ENCODE peak calls at places on chromosomes 2 and 18, in nine cellular contexts. Q, N, R, G, U, Y, C, E and V are unnamed samples.
A peak's percentile ranks its signal among the peaks of the same experiment; 100 is the strongest.

GRCh38 chr18:59222341-59222740 is 2.4 kb downstream of the GRP start:
- DNase-seq in Q (no peak), N (no peak), R (no peak), G (no peak), U (no peak), Y (no peak), C (no peak), E (no peak), V (no peak)

GRCh38 chr2:26946841-26947784 is 23.3 kb upstream of the MAPRE3 start:
- DNase-seq in Q (no peak), N (peak; percentile 39), R (peak; percentile 47), G (no peak), U (no peak), Y (no peak), C (peak; percentile 66), E (no peak), V (no peak)

GRCh38 chr2:191171708-191172355 is 21.0 kb upstream of the STAT4 start:
- DNase-seq in Q (no peak), N (peak; percentile 97), R (peak; percentile 86), G (no peak), U (no peak), Y (peak; percentile 92), C (no peak), E (no peak), V (peak; percentile 96)

GRCh38 chr18:76450912-76451421 is 44.1 kb downstream of the ZNF516 start:
- DNase-seq in Q (no peak), N (peak; percentile 72), R (peak; percentile 64), G (no peak), U (peak; percentile 60), Y (no peak), C (no peak), E (no peak), V (peak; percentile 80)

GRCh38 chr2:62452701-62453449 is 53.1 kb downstream of the TMEM17 start:
- DNase-seq in Q (no peak), N (no peak), R (no peak), G (no peak), U (no peak), Y (no peak), C (no peak), E (no peak), V (no peak)

GRCh38 chr2:171703574-171704347 is 16.5 kb downstream of the DYNC1I2 start:
- DNase-seq in Q (peak; percentile 27), N (peak; percentile 56), R (peak; percentile 66), G (no peak), U (peak; percentile 57), Y (peak; percentile 54), C (no peak), E (no peak), V (no peak)

GRCh38 chr18:59575995-59576394 is 121.2 kb downstream of the CCBE1 start:
- DNase-seq in Q (no peak), N (no peak), R (no peak), G (no peak), U (peak; percentile 37), Y (no peak), C (no peak), E (no peak), V (no peak)

GRCh38 chr2:71154798-71155197 is 24.4 kb downstream of the MPHOSPH10 start:
- DNase-seq in Q (peak; percentile 53), N (no peak), R (peak; percentile 20), G (no peak), U (peak; percentile 61), Y (peak; percentile 73), C (no peak), E (no peak), V (no peak)

GRCh38 chr18:75478996-75479870 is 51.7 kb upstream of the SMIM21 start:
- DNase-seq in Q (peak; percentile 35), N (peak; percentile 59), R (peak; percentile 82), G (no peak), U (peak; percentile 43), Y (peak; percentile 17), C (no peak), E (no peak), V (peak; percentile 80)

GRCh38 chr2:85862426-85862825 is 26.4 kb downstream of the ST3GAL5 start:
- DNase-seq in Q (no peak), N (peak; percentile 72), R (peak; percentile 64), G (no peak), U (no peak), Y (no peak), C (no peak), E (no peak), V (no peak)

GRCh38 chr2:46942891-46943626 is 27.5 kb upstream of the MCFD2 start:
- DNase-seq in Q (no peak), N (no peak), R (no peak), G (no peak), U (peak; percentile 16), Y (no peak), C (no peak), E (no peak), V (no peak)

GRCh38 chr2:46942143-46942526 is 26.5 kb upstream of the MCFD2 start:
- DNase-seq in Q (peak; percentile 73), N (no peak), R (peak; percentile 28), G (no peak), U (peak; percentile 85), Y (no peak), C (peak; percentile 50), E (peak; percentile 78), V (peak; percentile 31)

GRCh38 chr2:46945671-46946070 is 30.1 kb upstream of the MCFD2 start:
- DNase-seq in Q (no peak), N (no peak), R (no peak), G (no peak), U (no peak), Y (no peak), C (no peak), E (no peak), V (no peak)

GRCh38 chr2:46947841-46948240 is 32.2 kb upstream of the MCFD2 start:
- DNase-seq in Q (no peak), N (no peak), R (no peak), G (no peak), U (no peak), Y (no peak), C (no peak), E (no peak), V (no peak)

DNA sequence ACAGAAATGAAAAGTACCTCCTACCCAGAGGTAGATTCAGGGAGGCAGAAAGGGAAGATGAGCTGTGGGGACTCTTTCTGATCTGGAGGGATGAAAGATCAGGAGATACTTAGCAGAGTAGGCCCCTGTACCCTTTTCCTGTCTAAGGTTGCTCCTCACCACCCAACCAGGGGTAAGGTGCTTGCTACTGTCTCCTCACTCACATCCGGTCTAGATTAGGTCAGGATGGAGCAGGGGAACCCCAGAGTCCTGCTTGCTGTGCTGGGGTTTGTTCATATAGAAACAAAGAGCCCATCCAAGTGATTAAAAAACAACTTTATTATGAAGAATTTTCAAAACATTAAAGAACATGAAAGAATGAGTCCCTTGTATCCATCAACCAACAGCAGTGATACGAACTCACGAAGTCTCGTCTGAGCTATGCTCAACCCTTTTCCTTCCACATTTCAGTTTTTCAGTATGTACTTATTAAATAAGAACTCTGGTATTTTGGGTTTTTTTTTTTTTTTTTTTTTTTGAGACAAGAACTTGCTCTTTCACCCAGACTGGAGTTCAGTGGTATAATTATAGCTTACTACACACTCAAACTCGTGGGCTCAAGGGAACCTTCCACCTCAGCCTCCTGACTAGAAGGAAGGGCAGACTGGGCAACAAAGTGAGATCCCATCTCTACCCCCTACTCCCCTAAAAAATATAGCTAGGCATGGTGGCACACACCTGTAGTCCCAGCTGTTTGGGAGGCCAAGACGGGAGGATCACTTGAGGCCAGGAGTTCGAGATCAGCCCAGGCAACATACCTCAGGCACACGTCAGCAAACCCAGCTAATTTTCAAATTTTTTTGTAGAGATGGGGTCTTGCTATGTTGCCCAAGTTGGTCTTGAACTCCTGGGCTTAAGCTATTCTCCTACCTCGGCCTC is 28.5 kb upstream of the MCFD2 start:
- DNase-seq in Q (peak; percentile 78), N (no peak), R (peak; percentile 54), G (no peak), U (peak; percentile 92), Y (no peak), C (no peak), E (no peak), V (no peak)
- TF ChIP-seq CTCF in Q (no peak), N (no peak), R (no peak), G (no peak), U (no peak), Y (no peak), C (no peak), E (no peak), V (no peak)

GRCh38 chr18:5196253-5197031 is 615 bp downstream of the AKAIN1 start:
- DNase-seq in Q (no peak), N (no peak), R (no peak), G (peak; percentile 1), U (no peak), Y (no peak), C (no peak), E (no peak), V (no peak)
- TF ChIP-seq CTCF in Q (no peak), N (no peak), R (no peak), G (no peak), U (no peak), Y (no peak), C (no peak), E (no peak), V (no peak)

DNA sequence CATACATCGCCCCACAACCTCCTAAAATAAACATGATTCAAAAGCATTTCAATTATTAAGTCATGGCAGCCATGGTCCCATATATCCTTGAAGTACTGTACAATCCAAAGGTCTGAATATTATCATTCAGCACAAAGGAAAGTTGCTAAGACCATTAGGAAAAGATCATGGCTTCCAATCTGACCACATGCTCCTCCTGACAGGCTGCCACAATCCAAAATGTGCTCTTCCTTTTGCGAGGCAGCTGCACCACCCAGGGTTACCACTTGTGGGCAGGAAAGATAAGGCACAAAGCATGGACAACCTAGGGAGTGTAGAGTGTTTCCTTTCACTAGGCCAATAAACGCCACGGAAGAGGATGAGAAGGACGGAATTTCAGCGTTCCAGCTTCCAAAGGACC is 5.4 kb downstream of the BOLA3 start:
- DNase-seq in Q (no peak), N (no peak), R (peak; percentile 9), G (no peak), U (no peak), Y (peak; percentile 62), C (no peak), E (no peak), V (no peak)
- TF ChIP-seq CTCF in Q (no peak), N (no peak), R (peak; percentile 25), G (peak; percentile 36), U (no peak), Y (no peak), C (no peak), E (no peak), V (no peak)

GRCh38 chr18:11077548-11078187 is 71.7 kb downstream of the PIEZO2 start:
- DNase-seq in Q (no peak), N (no peak), R (no peak), G (no peak), U (peak; percentile 34), Y (no peak), C (no peak), E (no peak), V (no peak)

GRCh38 chr18:11078491-11078890 is 70.9 kb downstream of the PIEZO2 start:
- DNase-seq in Q (no peak), N (no peak), R (peak; percentile 60), G (no peak), U (no peak), Y (no peak), C (no peak), E (no peak), V (no peak)

DNA sequence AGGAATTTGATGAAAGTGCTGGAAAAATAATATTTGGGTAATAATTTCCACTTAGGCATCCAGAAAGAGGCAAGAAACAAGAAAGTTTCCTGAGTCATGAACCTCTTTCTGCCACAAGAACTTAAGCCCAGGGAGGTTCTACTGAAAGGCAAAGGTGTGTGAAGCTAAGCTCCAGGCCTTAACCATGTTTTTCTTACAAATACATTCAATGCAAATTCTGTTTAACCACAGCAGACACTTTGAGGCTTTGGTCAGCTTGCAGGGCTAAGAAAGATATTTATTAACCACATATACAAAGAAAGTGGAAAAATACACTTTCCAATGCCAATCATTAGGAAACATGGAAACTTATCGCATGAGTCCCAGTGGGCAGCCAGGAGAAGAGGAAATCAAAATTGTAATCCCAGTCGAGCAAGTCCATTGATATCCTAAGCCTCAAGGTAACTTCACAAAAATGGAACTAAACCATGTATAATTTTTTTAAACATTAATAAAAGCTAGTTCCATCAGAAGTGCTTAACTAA is 68.3 kb downstream of the PIEZO2 start:
- DNase-seq in Q (no peak), N (no peak), R (no peak), G (no peak), U (peak; percentile 61), Y (no peak), C (no peak), E (no peak), V (no peak)
- TF ChIP-seq CTCF in Q (no peak), N (no peak), R (no peak), G (no peak), U (no peak), Y (no peak), C (no peak), E (no peak), V (no peak)